ENCODE peak calls at places on chromosome 2, in four cellular contexts. G, Q, A and U are unnamed samples.

GRCh38 chr2:138787053-138787666 is 7.0 kb upstream of the NXPH2 start:
- DNase-seq in Q (peak; percentile 35), A (no peak), G (peak; percentile 49), U (no peak)

GRCh38 chr2:182167882-182168281 is 182.2 kb downstream of the PPP1R1C start:
- DNase-seq in Q (no peak), G (peak; percentile 91), A (no peak), U (no peak)

GRCh38 chr2:27067385-27067784 is 4.1 kb downstream of the OST4 start:
- DNase-seq in Q (no peak), G (no peak), A (no peak), U (no peak)

GRCh38 chr2:101106453-101107181 is 44.6 kb downstream of the TBC1D8 start:
- DNase-seq in Q (no peak), G (no peak), A (no peak), U (no peak)

GRCh38 chr2:177758591-177759371 is 313.8 kb downstream of the PDE11A start:
- DNase-seq in A (no peak), Q (peak; percentile 32), G (no peak), U (peak; percentile 19)

GRCh38 chr2:25252291-25253152 is 84.1 kb upstream of the POMC start:
- DNase-seq in A (peak; percentile 36), G (peak; percentile 8), Q (peak; percentile 31), U (no peak)

GRCh38 chr2:236180831-236181453 is 12.8 kb upstream of the GBX2 start:
- DNase-seq in Q (peak; percentile 70), A (no peak), G (peak; percentile 32), U (peak; percentile 39)

GRCh38 chr2:25453199-25453903 is 111.6 kb upstream of the DNMT3A start:
- DNase-seq in G (peak; percentile 24), Q (no peak), A (no peak), U (peak; percentile 2)

GRCh38 chr2:11508279-11508678 is 25.6 kb upstream of the GREB1 start:
- DNase-seq in A (no peak), Q (no peak), G (no peak), U (peak; percentile 9)

GRCh38 chr2:36889782-36890181 is 76.6 kb downstream of the STRN start:
- DNase-seq in Q (peak; percentile 89), G (no peak), A (no peak), U (peak; percentile 52)

GRCh38 chr2:23614701-23615100 is 229.7 kb downstream of the KLHL29 start:
- DNase-seq in A (no peak), Q (no peak), G (no peak), U (no peak)

GRCh38 chr2:109318150-109318948 is 189.3 kb downstream of the SH3RF3 start:
- DNase-seq in Q (peak; percentile 92), G (no peak), A (no peak), U (peak; percentile 96)

GRCh38 chr2:218286570-218287459 is 5.5 kb downstream of the TMBIM1 start:
- DNase-seq in G (peak; percentile 88), Q (peak; percentile 96), A (peak; percentile 53), U (peak; percentile 94)

GRCh38 chr2:5803547-5803946 is 111.4 kb downstream of the SOX11 start:
- DNase-seq in A (no peak), Q (peak; percentile 63), G (no peak), U (peak; percentile 82)

GRCh38 chr2:134682726-134683125 is 36.1 kb downstream of the TMEM163 start:
- DNase-seq in A (no peak), G (no peak), Q (no peak), U (no peak)

GRCh38 chr2:83567551-83567950 is 891.5 kb downstream of the SUCLG1 start:
- DNase-seq in G (no peak), Q (no peak), A (no peak), U (no peak)

GRCh38 chr2:221353191-221353590 is 218.9 kb downstream of the EPHA4 start:
- DNase-seq in A (no peak), G (no peak), Q (no peak), U (no peak)

GRCh38 chr2:44150473-44150872 is 18.2 kb upstream of the PPM1B start:
- DNase-seq in A (no peak), G (no peak), Q (no peak), U (no peak)

GRCh38 chr2:150413890-150414289 is 73.6 kb downstream of the RND3 start:
- DNase-seq in Q (no peak), G (no peak), A (no peak), U (no peak)

GRCh38 chr2:144099746-144100438 is 420.0 kb downstream of the ZEB2 start:
- DNase-seq in A (no peak), G (no peak), Q (peak; percentile 90), U (peak; percentile 23)

GRCh38 chr2:174561283-174562275 is 36.0 kb downstream of the WIPF1 start:
- DNase-seq in G (no peak), A (no peak), Q (no peak), U (peak; percentile 79)

GRCh38 chr2:67400560-67401464 is 3.7 kb downstream of the ETAA1 start:
- DNase-seq in G (no peak), A (no peak), Q (no peak), U (no peak)

GRCh38 chr2:3222636-3223035 is 155.0 kb downstream of the EIPR1 start:
- DNase-seq in Q (peak; percentile 28), G (no peak), A (no peak), U (no peak)

GRCh38 chr2:138777996-138778395 is 2.2 kb downstream of the NXPH2 start:
- DNase-seq in Q (peak; percentile 1), A (no peak), G (no peak), U (peak; percentile 50)

GRCh38 chr2:1504311-1504750 is 91.1 kb downstream of the TPO start:
- DNase-seq in Q (no peak), A (no peak), G (no peak), U (no peak)

GRCh38 chr2:54605836-54606235 is 117.6 kb upstream of the EML6 start:
- DNase-seq in A (no peak), G (no peak), Q (peak; percentile 50), U (peak; percentile 15)

DNA sequence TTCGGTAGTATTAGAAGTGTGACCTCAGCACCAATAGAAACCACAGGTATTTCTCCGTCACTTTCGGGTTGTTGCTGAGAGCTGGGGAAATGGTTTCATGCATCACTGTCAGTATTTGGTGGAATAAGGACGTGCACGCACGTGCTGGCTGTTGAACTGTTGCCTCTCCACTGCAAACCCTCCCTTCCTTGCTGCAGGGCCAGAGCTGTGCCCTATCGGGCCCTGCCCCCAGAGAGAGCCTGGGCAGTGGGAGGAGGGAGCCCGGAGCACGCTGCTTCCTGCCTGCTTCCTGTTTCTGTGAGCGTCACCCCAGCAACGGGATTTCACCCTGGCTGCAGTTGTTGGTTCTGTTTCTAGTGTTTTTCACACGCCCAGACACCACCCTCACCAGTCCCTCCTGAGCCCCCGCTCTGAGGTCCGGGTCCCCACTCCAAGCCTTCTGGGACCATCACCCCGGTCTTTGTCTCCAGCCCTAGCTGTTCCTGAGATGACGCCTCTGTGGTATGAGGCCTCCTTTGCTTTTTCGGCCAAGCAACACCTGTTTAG is 47.4 kb downstream of the LRRFIP1 start:
- DNase-seq in Q (peak; percentile 82), G (peak; percentile 90), A (peak; percentile 74), U (peak; percentile 49)
- H3K4me3 ChIP-seq in Q (peak overlapping the region; percentile 27), G (peak overlapping the region; percentile 70), A (peak overlapping the region; percentile 66), U (no peak overlapping the region)

GRCh38 chr2:241033994-241034393 is 35.6 kb downstream of the SNED1 start:
- DNase-seq in Q (no peak), A (no peak), G (no peak), U (no peak)
- H3K27me3 ChIP-seq in Q (peaks cover 12% of the 10 kb centered on the region), A (no peaks in the 10 kb centered on the region), G (peaks cover 5% of the 10 kb centered on the region), U (no peaks in the 10 kb centered on the region)

GRCh38 chr2:10326151-10326616 is 23.5 kb downstream of the HPCAL1 start:
- DNase-seq in A (no peak), G (no peak), Q (no peak), U (no peak)
- H3K4me3 ChIP-seq in A (no peak overlapping the region), G (no peak overlapping the region), Q (no peak overlapping the region), U (no peak overlapping the region)

DNA sequence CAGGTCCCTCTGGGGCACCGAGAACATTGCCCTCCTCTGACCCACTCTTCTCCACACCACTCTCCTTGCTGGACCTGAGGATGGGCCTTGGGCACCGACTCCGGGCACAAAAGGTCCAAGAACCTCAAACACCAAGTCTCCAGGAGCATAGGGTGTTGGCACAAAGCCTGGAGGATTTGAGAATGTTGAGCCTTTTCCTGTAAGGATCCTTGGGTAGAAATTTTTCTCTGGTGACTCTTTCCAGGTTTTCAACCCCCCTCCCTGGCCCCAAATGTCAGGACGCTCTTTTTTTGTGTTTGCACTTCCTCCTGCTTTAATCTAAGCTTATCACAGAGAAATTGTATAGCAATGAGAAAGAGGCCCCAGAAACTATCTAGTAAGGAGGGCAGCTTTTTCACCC is 9.2 kb downstream of the SPR start:
- DNase-seq in G (no peak), A (no peak), Q (no peak), U (no peak)
- H3K27me3 ChIP-seq in G (no peaks in the 10 kb centered on the region), A (no peaks in the 10 kb centered on the region), Q (peaks cover 38% of the 10 kb centered on the region), U (no peaks in the 10 kb centered on the region)

GRCh38 chr2:110674620-110675555 is 3.0 kb downstream of the BUB1 start:
- DNase-seq in Q (peak; percentile 42), A (no peak), G (peak; percentile 95), U (peak; percentile 80)
- H3K4me3 ChIP-seq in Q (no peak overlapping the region), A (no peak overlapping the region), G (peak overlapping the region; percentile 40), U (no peak overlapping the region)

GRCh38 chr2:232502901-232503791 is 15.5 kb upstream of the ECEL1 start:
- DNase-seq in A (peak; percentile 36), G (no peak), Q (peak; percentile 14), U (no peak)
- H3K27me3 ChIP-seq in A (peaks cover 7% of the 10 kb centered on the region), G (peaks cover 38% of the 10 kb centered on the region), Q (peaks cover 52% of the 10 kb centered on the region), U (peaks cover 9% of the 10 kb centered on the region)

DNA sequence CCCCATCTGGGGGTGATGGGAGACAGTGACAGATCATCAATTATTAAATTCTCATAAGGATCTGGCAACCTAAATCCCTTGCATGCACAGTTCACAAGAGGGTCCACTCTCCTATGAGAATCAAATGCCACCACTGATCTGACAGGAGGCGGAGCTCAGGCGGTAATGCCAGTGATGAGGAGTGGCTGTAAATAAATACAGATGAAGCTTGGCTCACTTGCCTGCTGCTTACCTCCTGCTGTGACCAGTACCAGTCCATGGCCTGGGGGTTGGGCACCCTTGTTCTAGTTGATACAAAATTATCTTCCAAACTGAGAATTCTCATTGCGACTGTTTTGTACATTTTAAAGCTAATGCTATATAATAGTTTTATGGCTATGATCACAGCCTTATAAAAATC is 258.7 kb downstream of the CTNNA2 start:
- DNase-seq in A (no peak), Q (no peak), G (no peak), U (no peak)
- H3K4me3 ChIP-seq in A (no peak overlapping the region), Q (no peak overlapping the region), G (no peak overlapping the region), U (no peak overlapping the region)

GRCh38 chr2:119433636-119434327 is 2.1 kb downstream of the TMEM37 start:
- DNase-seq in Q (no peak), G (no peak), A (no peak), U (no peak)

GRCh38 chr2:119430023-119430498 is 1.6 kb upstream of the TMEM37 start:
- DNase-seq in G (no peak), A (no peak), Q (no peak), U (no peak)

GRCh38 chr2:119432882-119433522 is 1.3 kb downstream of the TMEM37 start:
- DNase-seq in A (no peak), Q (no peak), G (no peak), U (no peak)

GRCh38 chr2:119431155-119431975 is at the start of gene TMEM37:
- DNase-seq in G (peak; percentile 67), A (no peak), Q (peak; percentile 38), U (peak; percentile 81)

GRCh38 chr2:119431976-119432881 is 575 bp downstream of the TMEM37 start:
- DNase-seq in A (no peak), G (no peak), Q (peak; percentile 40), U (no peak)
- H3K27me3 ChIP-seq in A (peaks cover 5% of the 10 kb centered on the region), G (no peaks in the 10 kb centered on the region), Q (peaks cover 14% of the 10 kb centered on the region), U (no peaks in the 10 kb centered on the region)